ENCODE peak calls at places on chromosome 5, in six cellular contexts. One of them, this sample, is unnamed.

GRCh38 chr5:37086466-37087178 is 162.6 kb downstream of the CPLANE1 start:
- DNase-seq in heart left ventricle: no peak
- DNase-seq in IMR-90: peak
- DNase-seq in NB4: peak
- DNase-seq in psoas muscle: no peak
- DNase-seq in gastrocnemius medialis: no peak
- DNase-seq in this sample: peak

GRCh38 chr5:141873933-141874261 is 4.3 kb downstream of the PCDH1 start:
- DNase-seq in heart left ventricle: no peak
- DNase-seq in IMR-90: no peak
- DNase-seq in NB4: no peak
- DNase-seq in psoas muscle: no peak
- DNase-seq in gastrocnemius medialis: no peak
- DNase-seq in this sample: no peak

GRCh38 chr5:55456216-55456895 is 78.4 kb downstream of the PLPP1 start:
- DNase-seq in heart left ventricle: no peak
- DNase-seq in IMR-90: peak
- DNase-seq in NB4: no peak
- DNase-seq in psoas muscle: no peak
- DNase-seq in gastrocnemius medialis: no peak
- DNase-seq in this sample: peak

GRCh38 chr5:120613729-120614128 is 149.6 kb downstream of the PRR16 start:
- DNase-seq in heart left ventricle: no peak
- DNase-seq in IMR-90: no peak
- DNase-seq in NB4: no peak
- DNase-seq in psoas muscle: no peak
- DNase-seq in gastrocnemius medialis: no peak
- DNase-seq in this sample: no peak

GRCh38 chr5:175654807-175655206 is 3.1 kb upstream of the HRH2 start:
- DNase-seq in heart left ventricle: no peak
- DNase-seq in IMR-90: no peak
- DNase-seq in NB4: no peak
- DNase-seq in psoas muscle: no peak
- DNase-seq in gastrocnemius medialis: no peak
- DNase-seq in this sample: no peak

GRCh38 chr5:165616550-165617430 is 2111.4 kb downstream of the MAT2B start:
- DNase-seq in heart left ventricle: no peak
- DNase-seq in IMR-90: peak
- DNase-seq in NB4: peak
- DNase-seq in psoas muscle: no peak
- DNase-seq in gastrocnemius medialis: no peak
- DNase-seq in this sample: no peak

GRCh38 chr5:96775050-96775449 is 32.7 kb downstream of the ERAP1 start:
- DNase-seq in heart left ventricle: no peak
- DNase-seq in IMR-90: no peak
- DNase-seq in NB4: no peak
- DNase-seq in psoas muscle: no peak
- DNase-seq in gastrocnemius medialis: no peak
- DNase-seq in this sample: no peak

GRCh38 chr5:85604786-85605185 is 1013.0 kb upstream of the COX7C start:
- DNase-seq in heart left ventricle: no peak
- DNase-seq in IMR-90: no peak
- DNase-seq in NB4: no peak
- DNase-seq in psoas muscle: no peak
- DNase-seq in gastrocnemius medialis: no peak
- DNase-seq in this sample: no peak

GRCh38 chr5:1995491-1995890 is 112.8 kb upstream of the IRX4 start:
- DNase-seq in heart left ventricle: no peak
- DNase-seq in IMR-90: no peak
- DNase-seq in NB4: no peak
- DNase-seq in psoas muscle: no peak
- DNase-seq in gastrocnemius medialis: no peak
- DNase-seq in this sample: no peak

GRCh38 chr5:143003328-143003636 is 233.1 kb downstream of the ARHGAP26 start:
- DNase-seq in heart left ventricle: no peak
- DNase-seq in IMR-90: no peak
- DNase-seq in NB4: no peak
- DNase-seq in psoas muscle: no peak
- DNase-seq in gastrocnemius medialis: no peak
- DNase-seq in this sample: no peak

GRCh38 chr5:143006511-143006910 is 236.3 kb downstream of the ARHGAP26 start:
- DNase-seq in heart left ventricle: no peak
- DNase-seq in IMR-90: no peak
- DNase-seq in NB4: no peak
- DNase-seq in psoas muscle: no peak
- DNase-seq in gastrocnemius medialis: peak
- DNase-seq in this sample: no peak

GRCh38 chr5:143004361-143004802 is 234.2 kb downstream of the ARHGAP26 start:
- DNase-seq in heart left ventricle: no peak
- DNase-seq in IMR-90: no peak
- DNase-seq in NB4: no peak
- DNase-seq in psoas muscle: no peak
- DNase-seq in gastrocnemius medialis: no peak
- DNase-seq in this sample: no peak

GRCh38 chr5:143001764-143002351 is 231.7 kb downstream of the ARHGAP26 start:
- DNase-seq in heart left ventricle: no peak
- DNase-seq in IMR-90: peak
- DNase-seq in NB4: peak
- DNase-seq in psoas muscle: no peak
- DNase-seq in gastrocnemius medialis: no peak
- DNase-seq in this sample: peak

GRCh38 chr5:143002459-143003327 is 232.5 kb downstream of the ARHGAP26 start:
- DNase-seq in heart left ventricle: peak
- DNase-seq in IMR-90: peak
- DNase-seq in NB4: peak
- DNase-seq in psoas muscle: no peak
- DNase-seq in gastrocnemius medialis: no peak
- DNase-seq in this sample: peak
- H3K4me3 ChIP-seq in heart left ventricle: no peak
- H3K4me3 ChIP-seq in IMR-90: no peak
- H3K4me3 ChIP-seq in NB4: peak
- H3K4me3 ChIP-seq in psoas muscle: no peak
- H3K4me3 ChIP-seq in gastrocnemius medialis: no peak
- H3K4me3 ChIP-seq in this sample: peak

DNA sequence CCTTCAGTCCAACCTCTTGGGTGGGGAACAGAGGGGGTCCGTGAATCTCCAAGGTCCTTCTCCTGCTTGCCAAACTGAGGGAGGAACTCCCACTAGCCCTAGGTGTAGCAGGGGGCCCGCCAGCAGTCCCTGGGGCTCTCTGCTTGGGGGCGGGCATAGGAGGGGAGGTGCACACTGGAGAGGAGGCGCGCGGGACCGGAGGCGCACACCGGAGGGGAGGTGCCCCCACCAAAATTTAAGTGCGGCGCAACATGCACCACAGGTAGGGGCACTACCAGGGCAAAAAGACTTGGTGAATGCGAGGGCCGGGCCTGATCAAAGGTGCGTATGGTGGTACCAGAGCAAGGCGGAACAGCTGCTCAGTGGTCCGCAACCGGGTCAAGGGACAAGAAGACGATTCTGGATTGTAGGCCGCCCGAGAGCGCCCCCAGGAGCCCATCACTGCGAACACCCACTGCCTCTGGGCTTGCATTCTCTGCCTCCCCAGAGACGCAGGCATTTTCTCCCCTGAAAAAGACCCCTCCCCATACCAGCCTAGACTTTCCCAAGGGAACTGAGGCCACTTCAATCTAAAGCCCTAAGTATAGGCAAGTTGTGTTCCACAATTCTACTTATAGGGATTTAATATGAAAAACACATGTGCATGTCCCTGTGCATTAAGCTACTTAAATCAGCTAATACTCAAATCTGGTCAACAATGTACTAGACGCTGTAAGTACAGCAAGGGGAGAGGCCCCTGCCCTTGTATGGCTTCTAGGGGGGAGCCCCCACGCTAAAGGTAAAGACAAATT is 50.6 kb downstream of the TGFBI start:
- DNase-seq in heart left ventricle: no peak
- DNase-seq in IMR-90: no peak
- DNase-seq in NB4: no peak
- DNase-seq in psoas muscle: no peak
- DNase-seq in gastrocnemius medialis: no peak
- DNase-seq in this sample: no peak
- H3K4me3 ChIP-seq in heart left ventricle: no peak
- H3K4me3 ChIP-seq in IMR-90: peak
- H3K4me3 ChIP-seq in NB4: no peak
- H3K4me3 ChIP-seq in psoas muscle: no peak
- H3K4me3 ChIP-seq in gastrocnemius medialis: no peak
- H3K4me3 ChIP-seq in this sample: no peak

GRCh38 chr5:67195406-67196275 is 958 bp downstream of the CD180 start:
- DNase-seq in heart left ventricle: no peak
- DNase-seq in IMR-90: no peak
- DNase-seq in NB4: no peak
- DNase-seq in psoas muscle: no peak
- DNase-seq in gastrocnemius medialis: no peak
- DNase-seq in this sample: no peak

GRCh38 chr5:67194169-67194568 is 2.4 kb downstream of the CD180 start:
- DNase-seq in heart left ventricle: no peak
- DNase-seq in IMR-90: no peak
- DNase-seq in NB4: no peak
- DNase-seq in psoas muscle: no peak
- DNase-seq in gastrocnemius medialis: no peak
- DNase-seq in this sample: no peak

GRCh38 chr5:67198917-67199316 is 2.3 kb upstream of the CD180 start:
- DNase-seq in heart left ventricle: no peak
- DNase-seq in IMR-90: no peak
- DNase-seq in NB4: no peak
- DNase-seq in psoas muscle: no peak
- DNase-seq in gastrocnemius medialis: no peak
- DNase-seq in this sample: no peak

GRCh38 chr5:67197536-67197935 is 937 bp upstream of the CD180 start:
- DNase-seq in heart left ventricle: no peak
- DNase-seq in IMR-90: no peak
- DNase-seq in NB4: no peak
- DNase-seq in psoas muscle: no peak
- DNase-seq in gastrocnemius medialis: no peak
- DNase-seq in this sample: no peak

DNA sequence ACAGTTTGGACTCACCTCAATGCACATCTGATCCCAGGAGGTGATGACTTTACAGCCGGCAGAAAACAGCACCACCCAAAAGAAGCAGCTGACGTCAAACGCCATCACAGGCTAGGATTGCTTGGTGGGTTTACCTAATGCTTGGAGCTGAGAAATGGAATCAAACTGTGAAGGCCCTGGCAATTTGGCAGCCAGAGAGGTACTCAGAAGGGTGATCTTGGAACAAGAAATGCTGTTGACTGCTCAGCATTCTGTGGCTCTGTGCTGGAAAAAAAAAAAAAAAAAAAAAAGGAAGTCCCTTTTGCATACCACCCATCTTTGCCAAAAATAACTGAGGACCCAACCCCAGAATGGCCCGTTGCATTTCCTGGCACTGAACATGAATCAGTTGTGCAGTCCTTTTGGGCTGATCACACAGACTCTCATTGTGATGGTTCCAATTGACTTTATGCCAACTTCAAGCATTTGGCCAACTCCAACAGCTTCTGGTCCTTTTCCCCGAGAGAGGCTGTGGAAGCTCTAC is at the start of gene CD180:
- DNase-seq in heart left ventricle: peak
- DNase-seq in IMR-90: no peak
- DNase-seq in NB4: peak
- DNase-seq in psoas muscle: no peak
- DNase-seq in gastrocnemius medialis: no peak
- DNase-seq in this sample: peak
- H3K4me3 ChIP-seq in heart left ventricle: no peak
- H3K4me3 ChIP-seq in IMR-90: no peak
- H3K4me3 ChIP-seq in NB4: no peak
- H3K4me3 ChIP-seq in psoas muscle: no peak
- H3K4me3 ChIP-seq in gastrocnemius medialis: no peak
- H3K4me3 ChIP-seq in this sample: no peak

DNA sequence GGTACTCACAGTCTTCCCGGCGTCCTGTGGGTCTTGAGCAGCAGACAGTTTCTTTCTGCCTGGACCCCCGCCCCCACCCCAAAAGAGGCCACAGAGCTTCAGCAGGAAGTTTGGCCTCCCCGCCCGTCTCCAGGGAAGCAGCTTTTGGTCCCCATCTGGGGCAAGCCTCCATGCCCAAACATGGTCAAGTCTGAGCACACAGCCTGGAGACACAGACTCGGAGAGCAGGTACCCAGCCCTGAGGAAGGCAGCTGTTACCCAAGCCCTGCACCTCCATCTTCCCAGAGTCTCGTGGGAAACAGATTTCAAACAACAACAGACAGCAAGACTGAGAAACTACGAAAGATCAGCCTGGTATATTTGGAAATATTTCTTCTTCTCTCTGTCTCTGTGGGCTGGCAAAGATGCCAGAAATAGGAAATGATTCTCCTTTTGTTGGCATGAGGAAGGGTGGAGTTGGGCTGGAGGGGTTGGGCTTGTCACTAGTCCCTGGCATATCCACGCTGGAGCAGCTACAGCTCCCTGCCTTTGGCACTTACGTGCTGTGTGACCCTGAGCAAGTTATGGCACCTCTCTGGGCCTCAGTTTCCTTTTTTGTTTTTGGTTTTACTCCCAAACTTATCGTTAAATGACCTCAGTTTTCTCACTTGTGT is at the start of gene KCNMB1:
- DNase-seq in heart left ventricle: peak
- DNase-seq in IMR-90: no peak
- DNase-seq in NB4: peak
- DNase-seq in psoas muscle: no peak
- DNase-seq in gastrocnemius medialis: no peak
- DNase-seq in this sample: no peak
- H3K4me3 ChIP-seq in heart left ventricle: no peak
- H3K4me3 ChIP-seq in IMR-90: no peak
- H3K4me3 ChIP-seq in NB4: no peak
- H3K4me3 ChIP-seq in psoas muscle: peak
- H3K4me3 ChIP-seq in gastrocnemius medialis: peak
- H3K4me3 ChIP-seq in this sample: no peak

DNA sequence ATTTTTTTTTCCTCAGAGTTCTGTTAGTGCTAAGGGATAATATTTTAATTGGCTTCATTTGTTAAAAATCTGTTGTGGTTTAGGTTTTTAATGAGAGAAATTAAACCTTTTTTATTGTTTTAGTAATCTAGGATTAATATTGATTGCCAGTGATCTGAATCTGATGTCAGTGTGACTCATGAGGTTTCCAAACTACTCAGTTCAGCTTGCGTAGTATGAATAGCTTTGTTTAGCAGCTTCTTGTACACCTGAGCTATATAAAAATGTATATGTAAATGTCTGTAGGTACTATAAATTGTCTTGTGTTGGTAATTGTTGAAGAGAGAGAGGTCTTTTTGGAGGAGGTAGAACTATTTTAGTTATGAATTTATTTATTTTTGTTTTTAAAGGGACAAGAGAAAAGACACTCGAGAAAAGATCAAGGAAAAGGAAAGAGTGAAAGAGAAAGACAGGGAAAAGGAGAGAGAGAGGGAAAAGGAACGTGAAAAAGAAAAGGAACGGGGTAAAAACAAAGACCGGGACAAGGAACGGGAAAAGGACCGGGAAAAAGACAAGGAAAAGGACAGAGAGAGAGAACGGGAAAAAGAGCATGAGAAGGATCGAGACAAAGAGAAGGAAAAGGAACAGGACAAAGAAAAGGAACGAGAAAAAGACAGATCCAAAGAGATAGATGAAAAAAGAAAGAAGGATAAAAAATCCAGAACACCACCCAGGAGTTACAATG is 26.3 kb downstream of the SREK1 start:
- DNase-seq in heart left ventricle: no peak
- DNase-seq in IMR-90: no peak
- DNase-seq in NB4: no peak
- DNase-seq in psoas muscle: no peak
- DNase-seq in gastrocnemius medialis: no peak
- DNase-seq in this sample: no peak
- H3K4me3 ChIP-seq in heart left ventricle: no peak
- H3K4me3 ChIP-seq in IMR-90: no peak
- H3K4me3 ChIP-seq in NB4: no peak
- H3K4me3 ChIP-seq in psoas muscle: no peak
- H3K4me3 ChIP-seq in gastrocnemius medialis: no peak
- H3K4me3 ChIP-seq in this sample: no peak

GRCh38 chr5:114903767-114904166 is 265.9 kb downstream of the TRIM36 start:
- DNase-seq in heart left ventricle: no peak
- DNase-seq in IMR-90: no peak
- DNase-seq in NB4: no peak
- DNase-seq in psoas muscle: no peak
- DNase-seq in gastrocnemius medialis: no peak
- DNase-seq in this sample: no peak
- H3K4me3 ChIP-seq in heart left ventricle: no peak
- H3K4me3 ChIP-seq in IMR-90: no peak
- H3K4me3 ChIP-seq in NB4: no peak
- H3K4me3 ChIP-seq in psoas muscle: no peak
- H3K4me3 ChIP-seq in gastrocnemius medialis: no peak
- H3K4me3 ChIP-seq in this sample: no peak